ENCODE peak calls at places on chromosomes 5 and 9, in six cellular contexts. B, H, R, O, D and Y are unnamed samples. For H3K79me1, the result is how much of the 10 kb centered on the place peaks cover.

GRCh38 chr9:110088099-110088498 is 119.9 kb downstream of the C9orf152 start:
- DNase-seq in H (no peak), R (no peak), O (no peak), B (no peak), D (no peak), Y (no peak)

GRCh38 chr5:126865299-126865698 is 88.4 kb downstream of the LMNB1 start:
- DNase-seq in B (peak), H (no peak), R (no peak), O (no peak), D (no peak), Y (no peak)

GRCh38 chr9:119963798-119964372 is 594.6 kb upstream of the BRINP1 start:
- DNase-seq in H (peak), D (peak), R (peak), B (peak), O (peak), Y (peak)

GRCh38 chr5:169867347-169867746 is 112.9 kb downstream of the INSYN2B start:
- DNase-seq in H (no peak), O (no peak), R (no peak), D (no peak), B (no peak), Y (no peak)

GRCh38 chr9:137089232-137089947 is 2.6 kb downstream of the MAN1B1 start:
- DNase-seq in B (no peak), R (no peak), D (no peak), H (no peak), O (no peak), Y (no peak)

GRCh38 chr9:121765021-121765950 is 113.9 kb downstream of the DAB2IP start:
- DNase-seq in H (peak), R (no peak), D (no peak), B (peak), O (peak), Y (no peak)

GRCh38 chr5:119397518-119398380 is 41.9 kb downstream of the TNFAIP8 start:
- DNase-seq in B (peak), H (peak), O (no peak), R (no peak), D (no peak), Y (no peak)

GRCh38 chr5:159737263-159737662 is 179.0 kb upstream of the ADRA1B start:
- DNase-seq in O (peak), H (peak), D (no peak), B (no peak), R (no peak), Y (no peak)

GRCh38 chr5:177472460-177473441 is 683 bp downstream of the DBN1 start:
- DNase-seq in O (no peak), B (no peak), H (peak), D (no peak), R (no peak), Y (peak)

GRCh38 chr9:981491-981898 is 5.0 kb downstream of the DMRT3 start:
- DNase-seq in R (peak), B (no peak), D (no peak), O (no peak), H (no peak), Y (no peak)

GRCh38 chr5:87155076-87155475 is 112.6 kb upstream of the RASA1 start:
- DNase-seq in B (no peak), H (no peak), D (no peak), R (no peak), O (peak), Y (no peak)

GRCh38 chr5:14102666-14103065 is 40.5 kb upstream of the TRIO start:
- DNase-seq in O (peak), H (no peak), D (no peak), B (no peak), R (no peak), Y (no peak)

GRCh38 chr9:110303136-110303535 is 34.5 kb downstream of the TXNDC8 start:
- DNase-seq in R (no peak), O (no peak), H (peak), D (no peak), B (peak), Y (no peak)

GRCh38 chr5:58542709-58543108 is 40.2 kb upstream of the RAB3C start:
- DNase-seq in R (no peak), D (no peak), O (no peak), H (no peak), B (no peak), Y (peak)

DNA sequence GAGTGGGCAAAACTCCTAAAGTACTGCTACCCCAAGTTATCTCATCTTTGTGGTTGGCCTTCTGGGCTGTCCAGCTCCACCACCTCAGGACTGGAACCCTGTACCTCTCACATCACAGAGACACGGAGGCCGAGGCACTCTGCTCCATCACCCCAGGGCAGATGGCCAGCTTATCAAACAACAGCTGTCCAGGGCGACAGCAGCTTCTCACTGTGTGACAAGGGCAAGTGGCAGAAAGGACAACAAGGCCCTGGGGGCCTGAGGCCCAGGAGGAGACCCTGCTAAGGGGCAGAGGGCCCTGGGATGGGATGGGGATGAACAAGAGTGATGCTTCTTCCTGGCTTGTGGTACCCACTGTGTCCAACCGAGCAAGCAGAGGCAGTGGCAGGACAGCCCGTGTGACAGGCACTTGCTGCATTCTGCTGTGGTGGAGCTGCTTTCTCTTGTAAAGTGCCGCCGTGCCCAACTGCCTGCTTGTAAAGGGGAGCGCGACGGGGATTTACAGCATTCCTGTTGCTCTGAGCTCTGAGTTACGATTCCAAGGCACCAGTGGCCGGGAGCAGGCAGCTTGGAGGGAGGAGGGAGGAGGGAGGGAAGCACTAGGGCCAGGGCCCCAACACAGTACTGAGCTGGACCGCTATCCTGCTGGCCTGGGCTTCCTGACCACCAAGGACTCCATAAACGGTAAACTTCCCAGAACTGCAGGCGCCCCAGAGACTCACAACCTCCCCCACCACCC is 71.2 kb downstream of the SHB start:
- DNase-seq in O (no peak), H (peak), B (no peak), D (no peak), R (no peak), Y (no peak)
- H3K79me1 ChIP-seq in O (under half), H (under half), B (half or more), D (under half), R (under half), Y (under half)

GRCh38 chr9:36884721-36885120 is 149.3 kb downstream of the PAX5 start:
- DNase-seq in D (no peak), H (no peak), O (no peak), R (no peak), B (no peak), Y (no peak)

GRCh38 chr9:36882117-36882465 is 152.0 kb downstream of the PAX5 start:
- DNase-seq in H (no peak), B (no peak), O (no peak), R (no peak), D (no peak), Y (no peak)

GRCh38 chr9:36880075-36880474 is 154.0 kb downstream of the PAX5 start:
- DNase-seq in R (no peak), H (no peak), D (no peak), O (no peak), B (no peak), Y (no peak)

GRCh38 chr9:36878986-36879982 is 154.8 kb downstream of the PAX5 start:
- DNase-seq in B (no peak), D (no peak), R (no peak), H (no peak), O (no peak), Y (no peak)

GRCh38 chr9:36881316-36882116 is 152.6 kb downstream of the PAX5 start:
- DNase-seq in R (no peak), D (no peak), H (no peak), O (no peak), B (no peak), Y (no peak)
- H3K14ac ChIP-seq in R (no peak), D (no peak), H (no peak), O (no peak), B (no peak), Y (no peak)

GRCh38 chr5:150500905-150501304 is 7.0 kb upstream of the NDST1 start:
- DNase-seq in R (no peak), B (no peak), D (no peak), H (no peak), O (peak), Y (no peak)
- H3K79me1 ChIP-seq in R (under half), B (half or more), D (under half), H (under half), O (under half), Y (under half)

DNA sequence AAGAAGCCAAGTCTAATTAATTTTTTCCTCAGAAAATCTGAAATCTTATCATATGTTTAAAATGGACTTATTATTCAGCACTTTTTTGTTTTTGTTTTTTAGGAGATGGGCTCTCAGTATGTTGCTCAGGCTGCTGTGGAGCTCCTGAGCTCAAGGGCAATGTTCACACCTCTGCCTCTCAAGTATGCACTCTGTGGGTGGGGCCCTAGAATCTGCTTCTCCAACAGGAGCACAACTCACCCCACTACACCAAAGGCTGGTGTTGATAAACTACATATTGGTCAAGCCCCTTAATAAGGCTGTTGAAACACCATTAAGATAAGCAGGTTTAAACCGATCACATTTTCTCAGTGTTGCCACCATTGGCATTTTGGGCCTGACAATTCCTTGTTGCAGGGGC is 131.6 kb downstream of the FANCC start:
- DNase-seq in D (no peak), B (no peak), H (no peak), R (no peak), O (no peak), Y (no peak)
- H3K14ac ChIP-seq in D (no peak), B (no peak), H (no peak), R (no peak), O (no peak), Y (no peak)